ENCODE peak calls at places on chromosomes 5 and 9, in eight cellular contexts. L, F, R, U, J, A, H and Z are unnamed samples.

GRCh38 chr5:38556599-38557308 is at the start of gene LIFR:
- DNase-seq in L (peak), F (peak), R (peak), U (peak), J (peak), A (peak), H (peak), Z (peak)

GRCh38 chr9:113564804-113565237 is 101.3 kb downstream of the RGS3 start:
- DNase-seq in L (no peak), F (peak), R (no peak), U (no peak), J (peak), A (peak), H (peak), Z (peak)

GRCh38 chr9:316382-316965 is 101.8 kb downstream of the DOCK8 start:
- DNase-seq in L (no peak), F (no peak), R (no peak), U (peak), J (no peak), A (no peak), H (no peak), Z (no peak)

GRCh38 chr5:132627470-132627869 is 30.5 kb upstream of the IL13 start:
- DNase-seq in L (no peak), F (no peak), R (no peak), U (no peak), J (no peak), A (no peak), H (no peak), Z (no peak)

GRCh38 chr5:458547-459353 is 15.8 kb downstream of the EXOC3 start:
- DNase-seq in L (no peak), F (no peak), R (no peak), U (peak), J (no peak), A (no peak), H (peak), Z (no peak)

GRCh38 chr9:3894764-3895163 is 369.0 kb upstream of the RFX3 start:
- DNase-seq in L (no peak), F (no peak), R (no peak), U (no peak), J (no peak), A (no peak), H (no peak), Z (no peak)

GRCh38 chr9:135358161-135358940 is 121.2 kb upstream of the PPP1R26 start:
- DNase-seq in L (no peak), F (no peak), R (no peak), U (no peak), J (no peak), A (no peak), H (no peak), Z (no peak)

GRCh38 chr9:77648458-77649108 is 461 bp upstream of the GNA14 start:
- DNase-seq in L (peak), F (peak), R (no peak), U (peak), J (peak), A (peak), H (peak), Z (no peak)

GRCh38 chr9:18939943-18940342 is 93.1 kb downstream of the SAXO1 start:
- DNase-seq in L (no peak), F (no peak), R (no peak), U (no peak), J (no peak), A (no peak), H (no peak), Z (no peak)

GRCh38 chr5:135208555-135209494 is 174.8 kb upstream of the PITX1 start:
- DNase-seq in L (no peak), F (peak), R (no peak), U (peak), J (no peak), A (no peak), H (peak), Z (no peak)

GRCh38 chr5:27191786-27192505 is 153.6 kb upstream of the CDH9 start:
- DNase-seq in L (no peak), F (no peak), R (no peak), U (peak), J (no peak), A (no peak), H (no peak), Z (no peak)

GRCh38 chr9:130731355-130731754 is 37.8 kb downstream of the EXOSC2 start:
- DNase-seq in L (no peak), F (no peak), R (no peak), U (no peak), J (no peak), A (no peak), H (no peak), Z (no peak)

GRCh38 chr5:119951330-119951934 is 322.1 kb downstream of the FAM170A start:
- DNase-seq in L (no peak), F (peak), R (no peak), U (no peak), J (no peak), A (no peak), H (no peak), Z (no peak)

GRCh38 chr5:65128226-65128625 is 353.5 kb downstream of the ADAMTS6 start:
- DNase-seq in L (no peak), F (no peak), R (no peak), U (no peak), J (no peak), A (no peak), H (no peak), Z (no peak)

GRCh38 chr5:56608216-56608925 is 207.0 kb upstream of the MAP3K1 start:
- DNase-seq in L (no peak), F (no peak), R (no peak), U (no peak), J (no peak), A (no peak), H (peak), Z (no peak)

GRCh38 chr5:167296680-167297079 is 994.8 kb upstream of the WWC1 start:
- DNase-seq in L (no peak), F (no peak), R (no peak), U (no peak), J (no peak), A (no peak), H (peak), Z (no peak)

GRCh38 chr9:18666987-18667772 is 193.2 kb downstream of the ADAMTSL1 start:
- DNase-seq in L (no peak), F (no peak), R (no peak), U (peak), J (no peak), A (no peak), H (no peak), Z (no peak)

GRCh38 chr5:94645053-94645452 is 26.6 kb downstream of the SLF1 start:
- DNase-seq in L (no peak), F (no peak), R (no peak), U (no peak), J (no peak), A (no peak), H (no peak), Z (no peak)

GRCh38 chr5:141560725-141561483 is 57.9 kb downstream of the DIAPH1 start:
- DNase-seq in L (peak), F (peak), R (peak), U (peak), J (peak), A (peak), H (peak), Z (peak)

GRCh38 chr5:141559481-141559880 is 59.3 kb downstream of the DIAPH1 start:
- DNase-seq in L (no peak), F (no peak), R (no peak), U (peak), J (no peak), A (no peak), H (no peak), Z (no peak)

GRCh38 chr5:141560141-141560540 is 58.7 kb downstream of the DIAPH1 start:
- DNase-seq in L (no peak), F (peak), R (no peak), U (peak), J (no peak), A (no peak), H (no peak), Z (no peak)

GRCh38 chr5:141557681-141558136 is 61.1 kb downstream of the DIAPH1 start:
- DNase-seq in L (peak), F (peak), R (peak), U (peak), J (peak), A (peak), H (peak), Z (peak)

GRCh38 chr5:141558150-141558549 is 60.6 kb downstream of the DIAPH1 start:
- DNase-seq in L (no peak), F (no peak), R (no peak), U (no peak), J (no peak), A (peak), H (no peak), Z (no peak)
- H3K27ac ChIP-seq in L (no peak), F (peak), R (peak), U (peak), J (peak), A (peak), H (peak), Z (peak)

GRCh38 chr9:94818196-94818541 is 91.7 kb downstream of the AOPEP start:
- DNase-seq in L (no peak), F (no peak), R (no peak), U (peak), J (no peak), A (no peak), H (no peak), Z (no peak)

GRCh38 chr9:94813379-94813778 is 86.9 kb downstream of the AOPEP start:
- DNase-seq in L (no peak), F (no peak), R (no peak), U (no peak), J (no peak), A (no peak), H (no peak), Z (no peak)

GRCh38 chr9:94821098-94821930 is 94.8 kb downstream of the AOPEP start:
- DNase-seq in L (no peak), F (no peak), R (no peak), U (no peak), J (no peak), A (no peak), H (no peak), Z (no peak)

GRCh38 chr9:94819161-94819677 is 92.7 kb downstream of the AOPEP start:
- DNase-seq in L (no peak), F (no peak), R (no peak), U (peak), J (no peak), A (no peak), H (no peak), Z (no peak)

DNA sequence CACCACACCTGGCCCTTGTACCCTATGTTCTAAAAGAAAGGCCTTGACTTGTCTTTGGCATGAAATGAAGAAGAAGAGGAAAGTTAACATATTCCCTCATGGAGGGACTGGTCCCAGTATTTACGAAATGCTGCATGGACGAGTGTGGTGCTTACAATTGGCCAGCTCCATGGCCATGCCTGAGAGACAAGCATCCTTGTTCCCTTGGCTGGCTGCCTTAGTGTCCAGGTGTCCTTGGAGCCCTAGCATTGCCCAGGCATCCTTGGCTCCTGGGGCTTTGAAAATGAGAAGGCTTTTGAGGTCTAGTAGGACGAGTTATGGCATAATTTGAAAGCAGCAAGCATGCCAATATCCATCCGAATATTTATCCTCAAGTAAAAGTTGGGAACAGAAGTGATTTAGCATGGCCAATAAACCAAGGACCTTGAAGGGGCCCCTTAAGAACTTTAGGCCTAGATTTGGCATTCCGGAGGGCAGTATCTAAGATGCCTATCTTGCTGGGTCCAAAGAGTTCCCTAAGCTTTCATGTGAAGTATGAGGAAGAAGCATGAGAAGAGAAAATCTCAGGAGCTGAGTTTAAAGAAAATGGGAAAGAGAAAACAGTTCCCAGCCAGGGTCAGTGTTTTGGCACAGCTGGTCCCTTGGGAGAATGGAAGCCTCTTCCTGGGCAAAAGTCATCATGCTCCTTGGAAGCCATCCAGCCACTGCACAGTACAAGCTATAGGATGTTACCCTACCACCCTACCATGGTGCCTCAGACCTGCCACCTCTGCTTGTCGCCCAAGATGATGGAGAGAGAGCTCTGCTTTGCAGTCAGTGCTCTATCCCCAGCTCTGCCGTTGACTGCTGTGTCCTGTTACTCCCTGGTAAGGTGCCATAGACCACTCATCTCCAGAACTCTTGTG is 91.0 kb downstream of the AOPEP start:
- DNase-seq in L (no peak), F (no peak), R (no peak), U (no peak), J (no peak), A (no peak), H (no peak), Z (no peak)
- H3K27ac ChIP-seq in L (no peak), F (no peak), R (no peak), U (peak), J (no peak), A (no peak), H (no peak), Z (peak)

GRCh38 chr5:177364159-177364962 is 6.6 kb downstream of the RGS14 start:
- DNase-seq in L (no peak), F (no peak), R (no peak), U (no peak), J (no peak), A (no peak), H (no peak), Z (no peak)

GRCh38 chr5:177361418-177362101 is 3.8 kb downstream of the RGS14 start:
- DNase-seq in L (no peak), F (no peak), R (no peak), U (no peak), J (no peak), A (no peak), H (no peak), Z (no peak)

GRCh38 chr5:177363565-177363964 is 5.8 kb downstream of the RGS14 start:
- DNase-seq in L (no peak), F (no peak), R (no peak), U (no peak), J (no peak), A (no peak), H (no peak), Z (no peak)

GRCh38 chr5:177362102-177362868 is 4.6 kb downstream of the RGS14 start:
- DNase-seq in L (no peak), F (no peak), R (no peak), U (no peak), J (no peak), A (no peak), H (no peak), Z (no peak)

DNA sequence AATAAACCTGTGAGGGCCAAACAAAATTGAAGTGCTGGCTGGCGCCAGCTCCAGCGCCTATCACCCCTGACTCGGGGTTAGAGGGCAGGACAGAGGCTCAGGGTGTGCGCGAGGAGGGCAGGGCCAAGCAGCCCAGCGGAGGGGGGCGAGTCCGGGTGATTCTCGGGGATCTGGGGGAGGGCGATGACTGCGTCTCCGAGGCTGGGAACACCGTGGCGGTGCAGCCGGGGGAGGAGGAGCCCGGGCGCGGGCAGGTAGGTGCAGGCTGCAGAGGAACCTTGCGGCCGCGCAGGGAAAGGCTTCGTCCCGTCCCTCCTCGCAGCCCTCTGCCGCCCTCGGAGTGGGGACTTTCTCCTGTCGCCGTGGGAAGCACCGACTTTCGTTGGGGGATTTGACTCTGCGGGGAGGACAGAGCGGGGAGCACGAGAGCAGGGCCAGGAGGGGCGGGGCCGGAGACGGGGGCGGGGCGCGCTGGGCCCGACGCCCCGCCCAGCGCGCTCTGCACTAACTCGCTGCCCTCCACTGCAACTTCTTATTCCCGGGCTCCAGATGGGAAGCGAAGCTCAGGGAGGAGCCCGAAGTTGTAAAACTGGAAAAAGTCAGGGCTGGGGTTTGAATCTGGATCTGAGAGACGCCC is 5.3 kb downstream of the RGS14 start:
- DNase-seq in L (peak), F (peak), R (no peak), U (peak), J (peak), A (peak), H (peak), Z (no peak)
- H3K27ac ChIP-seq in L (no peak), F (peak), R (peak), U (no peak), J (no peak), A (no peak), H (peak), Z (no peak)

DNA sequence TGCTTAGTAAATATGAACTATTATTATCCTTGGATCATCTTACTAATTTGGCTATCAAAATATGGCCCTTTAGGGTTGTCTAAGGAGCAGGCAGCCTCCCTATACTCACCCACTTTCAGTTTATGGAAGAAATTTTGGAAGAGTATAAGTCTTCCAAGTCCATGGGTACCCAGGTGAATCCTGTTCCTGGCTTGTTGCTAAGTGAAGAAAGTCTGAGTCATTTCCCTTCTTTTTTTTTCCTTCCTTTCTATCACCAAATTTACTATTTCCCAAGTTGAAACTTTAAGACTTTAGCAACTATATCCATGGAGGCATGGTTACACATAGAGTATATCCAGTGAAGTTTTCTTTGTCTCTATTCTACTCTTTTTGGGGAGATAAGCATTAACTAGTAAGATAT is 184.0 kb upstream of the ACTBL2 start:
- DNase-seq in L (no peak), F (no peak), R (no peak), U (peak), J (no peak), A (no peak), H (no peak), Z (no peak)
- H3K27ac ChIP-seq in L (no peak), F (no peak), R (no peak), U (no peak), J (no peak), A (no peak), H (no peak), Z (no peak)